ENCODE peak calls at places on chromosomes 13 and 19, in six cellular contexts. L, Q, D, N, I and V are unnamed samples.

GRCh38 chr19:49107625-49108459 is 6.3 kb upstream of the LIN7B start:
- DNase-seq in N (no peak), D (no peak), Q (no peak), I (no peak), L (no peak), V (no peak)

GRCh38 chr13:97113231-97114001 is 108.7 kb upstream of the MBNL2 start:
- DNase-seq in Q (no peak), N (no peak), L (no peak), I (peak), D (no peak), V (no peak)

GRCh38 chr19:38655148-38655824 is 7.8 kb downstream of the ACTN4 start:
- DNase-seq in I (no peak), Q (no peak), L (no peak), D (peak), N (peak), V (no peak)

GRCh38 chr13:112446347-112446861 is 70.2 kb downstream of the SPACA7 start:
- DNase-seq in I (no peak), N (no peak), Q (no peak), D (no peak), L (no peak), V (no peak)

GRCh38 chr19:18194554-18195238 is 1.7 kb downstream of the MPV17L2 start:
- DNase-seq in Q (no peak), N (no peak), D (peak), L (no peak), I (no peak), V (no peak)

GRCh38 chr13:106529415-106530208 is 5.8 kb downstream of the EFNB2 start:
- DNase-seq in N (no peak), I (no peak), Q (no peak), L (no peak), D (no peak), V (no peak)

GRCh38 chr13:113425931-113426590 is 27.2 kb downstream of the ADPRHL1 start:
- DNase-seq in I (no peak), Q (no peak), D (peak), N (peak), L (no peak), V (no peak)

GRCh38 chr13:40664100-40665060 is 2.1 kb downstream of the FOXO1 start:
- DNase-seq in L (peak), D (peak), N (no peak), I (no peak), Q (no peak), V (no peak)

GRCh38 chr19:51702754-51703654 is 9.9 kb downstream of the SPACA6 start:
- DNase-seq in L (no peak), I (no peak), D (no peak), Q (no peak), N (no peak), V (no peak)

GRCh38 chr19:4369109-4369887 is 25.9 kb downstream of the MPND start:
- DNase-seq in N (no peak), I (no peak), D (no peak), Q (no peak), L (peak), V (no peak)

GRCh38 chr19:48368942-48369341 is 4.8 kb downstream of the SYNGR4 start:
- DNase-seq in N (no peak), L (no peak), Q (no peak), D (no peak), I (no peak), V (no peak)